ENCODE peak calls at places on chromosomes 11 and 22, in five cellular contexts. S is trophoblast cell, Z is neuronal stem cell, D is H1, J is mesenchymal stem cell. A is an unnamed sample.

GRCh38 chr22:27881404-27881803 is 37.7 kb downstream of the PITPNB start:
- DNase-seq in J (peak), S (no peak), Z (no peak), D (no peak), A (no peak)

GRCh38 chr11:60870733-60871377 is 3.5 kb downstream of the ZP1 start:
- DNase-seq in D (no peak), J (no peak), S (no peak), Z (no peak), A (no peak)

GRCh38 chr11:75532200-75532972 is 6.6 kb upstream of the GDPD5 start:
- DNase-seq in J (peak), Z (peak), D (no peak), S (peak), A (peak)

GRCh38 chr22:36277482-36278291 is 24.8 kb downstream of the APOL1 start:
- DNase-seq in D (peak), Z (peak), S (peak), J (peak), A (peak)

GRCh38 chr11:2927851-2928604 is 1.2 kb downstream of the PHLDA2 start:
- DNase-seq in S (peak), D (no peak), Z (no peak), J (peak), A (no peak)

GRCh38 chr11:60845338-60845737 is 3.4 kb downstream of the CCDC86 start:
- DNase-seq in J (no peak), Z (no peak), S (no peak), D (no peak), A (no peak)

GRCh38 chr11:30786392-30787120 is 200.4 kb upstream of the MPPED2 start:
- DNase-seq in S (no peak), J (no peak), Z (no peak), D (no peak), A (no peak)

GRCh38 chr22:47691152-47691895 is 928.9 kb downstream of the TBC1D22A start:
- DNase-seq in Z (no peak), D (no peak), J (no peak), S (no peak), A (no peak)

GRCh38 chr11:65417702-65418430 is 4.7 kb upstream of the NEAT1 start:
- DNase-seq in S (peak), J (peak), Z (no peak), D (no peak), A (no peak)

GRCh38 chr22:20205964-20206708 is 55.3 kb upstream of the CCDC188 start:
- DNase-seq in D (no peak), J (peak), Z (no peak), S (peak), A (peak)

GRCh38 chr22:36292823-36293530 is 40.0 kb downstream of the APOL1 start:
- DNase-seq in Z (no peak), S (no peak), J (no peak), D (no peak), A (no peak)

GRCh38 chr11:12100886-12101285 is 9.5 kb upstream of the MICAL2 start:
- DNase-seq in J (no peak), S (peak), D (no peak), Z (no peak), A (no peak)

GRCh38 chr22:42648368-42649260 is 578 bp downstream of the CYB5R3 start:
- DNase-seq in J (peak), S (peak), Z (no peak), D (no peak), A (no peak)

GRCh38 chr11:27084407-27084985 is 43.9 kb downstream of the BBOX1 start:
- DNase-seq in Z (no peak), J (no peak), D (peak), S (no peak), A (no peak)

GRCh38 chr11:94925422-94926270 is 47.7 kb downstream of the CWC15 start:
- DNase-seq in D (no peak), J (peak), Z (no peak), S (no peak), A (no peak)

GRCh38 chr11:888290-889212 is 22.1 kb downstream of the CHID1 start:
- DNase-seq in D (no peak), Z (no peak), J (no peak), S (no peak), A (no peak)

GRCh38 chr22:48740086-48740730 is 1087.5 kb downstream of the BRD1 start:
- DNase-seq in S (no peak), J (no peak), D (no peak), Z (no peak), A (peak)

GRCh38 chr11:92915551-92915950 is 53.9 kb upstream of the MTNR1B start:
- DNase-seq in J (no peak), S (no peak), D (no peak), Z (no peak), A (no peak)

DNA sequence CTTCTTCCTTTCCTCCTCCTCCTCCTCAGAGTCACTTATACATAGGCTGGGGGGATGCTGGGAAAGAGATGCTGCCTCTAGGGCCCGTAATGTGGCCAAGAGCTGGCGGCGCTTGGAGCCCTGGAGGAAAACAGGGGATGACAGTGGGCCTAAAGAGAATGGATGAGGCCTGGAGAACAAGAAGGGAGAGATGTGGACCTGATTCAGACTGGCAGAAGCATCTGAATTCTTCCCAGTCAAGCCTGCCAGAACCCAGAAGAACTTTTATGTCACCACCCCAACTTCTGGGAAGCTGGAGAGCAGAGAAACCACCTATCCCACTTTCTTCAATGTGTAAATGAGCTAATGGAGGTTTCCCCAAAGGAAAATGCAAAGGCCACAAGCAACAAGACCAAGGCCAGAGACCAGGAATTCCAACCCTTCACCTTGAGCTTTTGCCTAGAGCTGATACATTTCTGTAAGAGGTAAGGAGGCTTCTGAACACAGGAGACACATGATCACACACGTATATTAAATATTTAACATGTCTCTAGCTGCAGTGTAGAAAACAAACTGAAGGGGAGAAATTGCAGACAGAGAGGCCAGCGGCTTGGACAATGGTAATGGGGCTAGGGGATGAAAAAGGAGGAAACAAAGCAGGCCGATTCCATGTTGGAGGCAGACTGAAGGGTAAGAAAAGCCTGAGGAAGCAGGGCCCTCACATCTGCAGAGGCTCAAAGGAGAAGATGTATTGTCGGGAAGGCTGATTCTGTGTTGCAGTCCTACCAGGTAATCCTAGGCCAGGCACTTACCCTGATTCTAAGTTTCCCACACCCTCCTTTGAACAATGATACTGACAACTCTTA is 1.1 kb downstream of the RRP8 start:
- DNase-seq in J (no peak), D (no peak), Z (no peak), S (no peak), A (no peak)
- H2BK12ac ChIP-seq in J (peak), D (no peak), Z (no peak), S (no peak), A (no peak)

DNA sequence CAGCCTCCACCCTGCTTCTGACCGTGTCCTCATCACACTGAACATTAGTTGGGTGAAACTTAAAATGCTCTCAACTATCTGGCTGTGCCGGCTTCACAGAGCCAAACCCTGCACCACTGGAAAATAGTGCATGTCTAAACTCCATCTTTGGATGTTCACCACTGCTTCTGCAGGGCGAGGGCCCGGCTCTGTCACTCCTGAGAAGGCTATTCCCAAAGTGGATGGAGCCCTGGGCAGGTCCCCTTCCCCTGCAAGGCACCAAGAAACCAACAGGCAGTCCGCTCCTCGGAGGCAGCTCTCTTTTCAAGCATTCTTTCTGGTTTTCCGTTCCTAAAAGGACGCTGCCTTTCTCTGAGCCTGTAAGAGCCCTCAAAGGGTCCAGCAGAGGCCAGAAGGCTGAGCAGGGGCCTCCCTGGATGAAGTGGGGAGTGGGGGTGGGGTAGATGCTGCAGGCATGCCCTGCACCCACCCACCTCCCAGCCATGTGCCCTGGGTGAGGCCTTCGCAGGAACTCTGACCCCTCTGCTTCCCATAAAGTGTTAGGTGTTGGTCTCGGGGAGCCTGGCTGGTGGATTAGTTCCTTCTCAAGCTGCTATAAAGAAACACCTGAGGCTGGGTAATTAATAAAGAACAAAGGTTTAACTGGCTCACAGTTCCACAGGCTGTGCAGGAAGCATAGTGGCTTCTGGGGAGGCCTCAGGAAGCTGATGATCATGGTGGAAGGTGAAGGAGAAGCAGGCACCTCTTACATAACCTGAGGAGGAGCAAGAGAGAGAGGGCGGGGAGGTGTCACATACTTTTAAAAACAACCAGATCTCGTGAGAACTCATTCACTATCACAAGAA is 23.3 kb downstream of the LINC01488 start:
- DNase-seq in Z (no peak), S (no peak), J (no peak), D (no peak), A (no peak)
- H2BK12ac ChIP-seq in Z (no peak), S (no peak), J (no peak), D (no peak), A (no peak)

GRCh38 chr22:40029189-40029890 is 34.6 kb downstream of the FAM83F start:
- DNase-seq in J (no peak), Z (no peak), D (no peak), S (no peak), A (no peak)
- H2BK12ac ChIP-seq in J (no peak), Z (no peak), D (no peak), S (no peak), A (no peak)

GRCh38 chr11:67280791-67281551 is 8.1 kb upstream of the ANKRD13D start:
- DNase-seq in Z (no peak), S (no peak), D (no peak), J (no peak), A (no peak)

GRCh38 chr11:67282876-67283371 is 6.2 kb upstream of the ANKRD13D start:
- DNase-seq in Z (no peak), S (no peak), J (no peak), D (no peak), A (no peak)

GRCh38 chr11:67282155-67282875 is 6.8 kb upstream of the ANKRD13D start:
- DNase-seq in D (no peak), S (no peak), J (no peak), Z (no peak), A (no peak)

GRCh38 chr11:67280341-67280790 is 8.7 kb upstream of the ANKRD13D start:
- DNase-seq in D (no peak), J (no peak), Z (no peak), S (no peak), A (no peak)

DNA sequence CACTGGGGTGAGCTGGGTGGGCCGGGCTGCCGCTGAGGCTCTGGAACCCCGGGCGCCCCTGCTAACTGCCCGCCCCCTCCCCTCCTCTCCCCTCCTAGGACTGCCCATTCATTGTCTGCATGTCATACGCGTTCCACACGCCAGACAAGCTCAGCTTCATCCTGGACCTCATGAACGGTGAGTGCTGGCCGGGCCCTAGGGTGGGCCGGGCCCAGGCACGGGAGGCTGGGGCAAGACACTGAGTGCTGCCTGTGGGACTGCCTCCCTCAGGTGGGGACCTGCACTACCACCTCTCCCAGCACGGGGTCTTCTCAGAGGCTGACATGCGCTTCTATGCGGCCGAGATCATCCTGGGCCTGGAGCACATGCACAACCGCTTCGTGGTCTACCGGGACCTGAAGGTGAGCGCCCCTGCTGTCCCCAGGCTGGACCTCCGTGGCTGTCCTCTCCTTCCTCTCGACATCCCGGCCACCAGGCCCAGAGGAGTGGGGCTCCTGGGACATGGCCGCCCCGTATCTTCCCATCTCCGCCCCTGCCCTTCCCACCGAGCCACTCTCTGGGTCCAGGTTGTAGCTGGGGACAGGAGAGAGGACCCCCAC is 7.5 kb upstream of the ANKRD13D start:
- DNase-seq in D (no peak), S (no peak), Z (no peak), J (no peak), A (no peak)
- H2BK12ac ChIP-seq in D (no peak), S (no peak), Z (no peak), J (no peak), A (no peak)

DNA sequence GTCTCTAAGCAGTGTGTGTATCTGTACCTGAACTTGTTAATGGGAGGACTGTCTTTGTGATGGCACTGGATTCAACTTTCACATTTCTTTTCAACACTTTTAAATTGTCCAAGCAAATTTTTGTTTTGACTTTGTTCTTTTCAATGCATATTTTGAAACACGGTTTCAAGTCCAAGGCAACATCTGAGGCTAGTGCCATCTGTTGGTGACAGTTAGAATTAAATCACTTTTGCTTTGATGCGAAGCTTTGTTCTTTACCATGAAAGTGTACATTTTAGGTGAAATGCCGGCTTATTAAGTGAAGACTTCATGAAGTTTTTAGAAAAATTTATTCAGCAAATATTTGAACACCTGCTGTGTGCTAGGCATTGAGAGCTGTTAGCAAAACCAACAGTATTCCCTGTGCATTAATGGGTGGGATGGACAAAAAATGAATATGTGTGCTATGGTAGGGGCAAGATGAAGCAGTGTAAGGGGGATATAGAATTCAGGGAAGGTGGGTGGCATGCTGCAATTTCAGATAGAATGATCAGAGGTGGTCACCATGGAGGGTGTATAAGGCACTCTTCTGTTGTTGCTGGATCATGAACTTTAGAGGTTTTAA is 70.2 kb downstream of the DDX10 start:
- DNase-seq in J (peak), S (peak), Z (no peak), D (no peak), A (no peak)
- H2BK12ac ChIP-seq in J (no peak), S (no peak), Z (no peak), D (no peak), A (no peak)

DNA sequence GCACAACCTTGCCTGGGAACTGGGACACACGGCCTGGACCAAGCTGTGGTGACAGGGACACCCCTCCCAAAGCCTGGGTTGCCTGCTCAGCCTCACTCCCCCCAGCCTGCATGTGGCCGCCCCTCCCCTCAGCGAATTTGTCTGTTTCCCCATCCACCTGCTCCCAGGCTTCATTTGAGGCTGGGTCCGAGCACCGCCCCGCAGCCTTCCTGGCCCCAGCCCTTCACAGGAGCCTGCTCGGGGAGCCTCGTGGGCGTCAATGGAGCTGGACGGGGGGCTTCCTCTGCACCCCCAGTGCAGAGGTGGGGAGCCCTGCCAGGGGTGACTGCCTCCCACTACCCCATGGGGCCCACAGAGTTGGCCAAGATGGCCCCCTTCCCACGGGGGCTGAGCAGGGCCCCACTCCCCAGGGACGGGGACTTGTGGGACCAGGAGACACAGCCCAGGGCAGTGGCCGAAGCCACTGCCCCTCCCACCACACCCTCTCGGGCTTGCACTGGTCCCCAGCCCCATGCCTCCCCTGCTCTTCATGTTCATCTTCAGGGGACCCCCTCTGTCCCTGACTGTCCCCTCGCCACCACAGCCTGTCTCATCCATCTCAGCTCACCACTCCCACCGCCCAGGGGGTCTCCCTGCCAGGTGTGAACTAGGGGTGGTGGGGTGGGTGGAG is 91.7 kb downstream of the WNT7B start:
- DNase-seq in D (no peak), Z (no peak), J (no peak), S (no peak), A (peak)
- H2BK12ac ChIP-seq in D (no peak), Z (peak), J (no peak), S (no peak), A (no peak)